ENCODE peak calls at places on chromosomes 1 and 21, in ten cellular contexts. K is fibroblast of mammary gland, W is ascending aorta, V is neural crest cell, C is GM20000, U is Calu3, D is Panc1, I is GM13976, E is fibroblast of pulmonary artery, O is right lobe of liver. B is an unnamed sample.

GRCh38 chr1:206094024-206094423 is 23.2 kb downstream of the AVPR1B start:
- DNase-seq in V (no peak), E (no peak), I (no peak), W (no peak), D (no peak), U (no peak), C (no peak), K (no peak), O (no peak), B (no peak)

GRCh38 chr21:37380349-37381323 is 14.1 kb downstream of the DYRK1A start:
- DNase-seq in W (no peak), K (peak; percentile 40), O (peak; percentile 35), V (no peak), D (no peak), E (no peak), C (no peak), I (no peak), U (no peak), B (no peak)

GRCh38 chr1:215665212-215665611 is 98.1 kb downstream of the KCTD3 start:
- DNase-seq in D (no peak), E (peak; percentile 36), K (peak; percentile 86), C (no peak), O (no peak), W (no peak), U (no peak), V (no peak), I (no peak), B (no peak)

GRCh38 chr1:153963850-153964331 is 554 bp upstream of the SLC39A1 start:
- DNase-seq in C (no peak), O (peak; percentile 52), I (no peak), K (no peak), E (no peak), U (peak; percentile 73), D (no peak), W (no peak), V (peak; percentile 22), B (no peak)

GRCh38 chr1:100075773-100076172 is 57.0 kb downstream of the SASS6 start:
- DNase-seq in U (no peak), D (no peak), I (peak; percentile 31), C (peak; percentile 38), V (no peak), K (peak; percentile 19), E (no peak), O (no peak), W (no peak), B (peak; percentile 87)

GRCh38 chr1:225767591-225768540 is 9.8 kb upstream of the SRP9 start:
- DNase-seq in O (no peak), C (no peak), W (no peak), K (peak; percentile 81), E (peak; percentile 87), U (no peak), I (no peak), V (no peak), D (no peak), B (no peak)

GRCh38 chr1:19835573-19835972 is 20.5 kb upstream of the RNF186 start:
- DNase-seq in V (no peak), C (no peak), W (no peak), U (no peak), D (no peak), E (no peak), K (no peak), O (no peak), I (no peak), B (no peak)

GRCh38 chr1:209751627-209752231 is 4.1 kb upstream of the TRAF3IP3 start:
- DNase-seq in D (no peak), W (no peak), O (no peak), I (peak; percentile 64), C (peak; percentile 60), V (no peak), U (no peak), E (no peak), K (no peak), B (peak; percentile 86)

GRCh38 chr1:83901547-83902155 is 97.3 kb downstream of the TTLL7 start:
- DNase-seq in W (no peak), I (no peak), U (peak; percentile 60), K (peak; percentile 93), O (peak; percentile 16), D (peak; percentile 97), C (no peak), V (no peak), E (peak; percentile 67), B (no peak)

GRCh38 chr1:96306809-96307208 is 414.8 kb upstream of the PTBP2 start:
- DNase-seq in O (no peak), D (no peak), W (no peak), E (peak; percentile 52), U (no peak), C (no peak), I (no peak), V (no peak), K (peak; percentile 81), B (no peak)

GRCh38 chr1:233993651-233994050 is 89.2 kb downstream of the SLC35F3 start:
- DNase-seq in U (peak; percentile 40), O (no peak), C (no peak), I (no peak), V (no peak), D (peak; percentile 72), K (no peak), E (no peak), W (no peak), B (peak; percentile 64)

GRCh38 chr1:175493321-175493998 is 249.9 kb downstream of the TNR start:
- DNase-seq in E (no peak), K (no peak), D (no peak), V (no peak), W (no peak), C (no peak), I (no peak), U (no peak), O (no peak), B (no peak)

GRCh38 chr1:57424231-57425027 is 569 bp upstream of the DAB1 start:
- DNase-seq in W (no peak), V (peak; percentile 58), E (peak; percentile 19), I (peak; percentile 26), U (peak; percentile 58), C (no peak), O (peak; percentile 34), K (peak; percentile 29), D (no peak), B (no peak)

GRCh38 chr1:83761084-83761760 is 237.7 kb downstream of the TTLL7 start:
- DNase-seq in V (no peak), C (peak; percentile 76), W (no peak), D (no peak), K (no peak), E (no peak), I (peak; percentile 69), O (no peak), U (no peak), B (peak; percentile 87)

GRCh38 chr1:22689505-22689904 is 21.1 kb upstream of the EPHB2 start:
- DNase-seq in V (no peak), I (no peak), O (no peak), D (peak; percentile 94), U (no peak), C (no peak), E (peak; percentile 72), W (no peak), K (peak; percentile 82), B (no peak)

DNA sequence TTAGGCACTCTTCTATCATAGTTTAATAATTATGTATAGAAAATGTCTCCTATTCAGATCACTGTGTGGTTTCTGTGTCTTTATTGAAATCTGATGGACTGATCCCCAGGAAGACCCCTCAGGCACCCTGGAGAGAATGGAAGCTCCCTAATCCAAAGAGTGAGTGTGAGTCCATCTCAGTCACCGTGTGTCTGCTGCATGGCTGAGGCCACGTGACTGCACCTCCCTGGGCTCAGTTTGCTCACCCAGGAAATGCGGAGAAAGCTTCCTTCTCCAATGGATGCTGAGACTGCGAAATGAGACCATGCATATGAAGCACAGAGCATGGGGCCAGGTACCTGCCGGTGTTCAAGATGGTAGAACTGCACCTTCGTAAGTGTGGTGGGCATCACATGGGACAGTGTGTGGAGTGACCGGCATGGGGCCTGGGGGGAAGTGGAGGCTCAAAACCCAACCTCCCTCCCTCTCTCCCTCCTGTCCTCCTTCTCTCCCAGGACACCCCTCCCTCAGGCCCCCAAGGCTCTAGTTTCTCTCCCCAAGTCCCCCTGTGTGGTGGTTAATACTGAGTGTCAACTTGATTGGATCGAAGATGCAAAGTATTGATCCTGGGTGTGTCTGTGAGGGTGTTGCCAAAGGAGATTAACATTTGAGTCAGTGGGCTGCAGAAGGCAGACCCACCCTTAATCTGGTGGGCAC is 557.5 kb downstream of the PTPRU start:
- DNase-seq in V (no peak), W (no peak), E (no peak), D (no peak), O (no peak), C (no peak), K (no peak), I (no peak), U (no peak), B (no peak)
- TF ChIP-seq CTCF in V (no peak), W (no peak), E (no peak), D (no peak), O (no peak), C (no peak), K (no peak), I (no peak), U (no peak), B (no peak)

GRCh38 chr1:197972406-197972805 is 55.2 kb downstream of the LHX9 start:
- DNase-seq in C (no peak), D (no peak), U (no peak), I (no peak), E (no peak), O (no peak), W (no peak), K (no peak), V (no peak), B (no peak)
- TF ChIP-seq CTCF in C (no peak), D (no peak), U (no peak), I (no peak), E (no peak), O (no peak), W (no peak), K (no peak), V (no peak), B (no peak)

GRCh38 chr21:42028754-42029385 is 18.7 kb upstream of the ZBTB21 start:
- DNase-seq in O (no peak), I (no peak), U (no peak), C (no peak), V (no peak), D (no peak), K (no peak), E (no peak), W (no peak), B (no peak)
- TF ChIP-seq CTCF in O (no peak), I (no peak), U (no peak), C (no peak), V (no peak), D (no peak), K (no peak), E (no peak), W (no peak), B (no peak)

DNA sequence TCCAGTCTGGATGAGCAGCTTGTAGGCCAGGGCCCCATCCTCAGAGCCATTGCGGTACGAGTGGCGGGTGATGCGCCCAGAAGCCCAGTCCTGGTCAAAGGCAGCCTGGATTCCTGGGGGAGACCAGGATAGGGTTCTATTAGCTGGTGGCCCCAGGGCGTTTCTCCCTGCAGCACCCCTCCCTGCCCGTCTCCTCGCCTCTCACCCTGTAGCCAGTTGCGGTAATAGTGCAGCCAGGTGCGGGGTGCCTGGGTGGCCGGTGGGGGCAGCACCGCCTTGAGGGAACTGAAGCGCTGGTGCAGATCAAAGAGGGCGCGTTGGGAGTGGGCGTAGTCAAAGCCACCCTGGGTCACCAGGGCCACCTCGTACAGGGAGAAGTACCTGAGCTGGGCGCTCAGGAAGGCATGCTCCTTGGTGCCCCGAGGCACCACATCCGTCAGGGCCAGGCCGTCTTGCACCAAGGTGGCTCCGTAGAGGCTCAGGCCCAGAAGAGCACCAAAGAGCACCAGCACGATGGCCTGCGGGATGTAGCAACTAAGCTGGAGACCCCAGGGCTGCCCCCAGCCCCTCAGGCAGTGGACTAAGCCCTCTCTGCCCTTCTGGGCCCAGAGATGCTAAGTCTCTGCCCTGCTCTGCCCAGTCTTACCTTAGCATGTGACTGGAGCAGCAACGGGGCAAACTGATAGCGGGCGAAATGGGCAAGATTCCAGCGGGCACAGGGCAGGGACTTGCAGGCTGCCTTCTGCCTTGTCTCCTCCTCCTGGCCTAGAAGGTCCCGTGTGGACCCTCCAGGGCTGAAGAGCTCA is 15.7 kb downstream of the PTCH2 start:
- DNase-seq in E (no peak), O (no peak), C (no peak), V (no peak), K (no peak), W (no peak), D (no peak), I (peak; percentile 28), U (no peak), B (no peak)
- TF ChIP-seq CTCF in E (no peak), O (no peak), C (no peak), V (no peak), K (no peak), W (no peak), D (no peak), I (no peak), U (no peak), B (peak; percentile 18)

B was measured in GM12865.